ENCODE peak calls at places on chromosomes 4 and X, in eight cellular contexts. P, X, J, R, L, C, U and N are unnamed samples.

GRCh38 chrX:3527811-3528210 is 181.4 kb upstream of the MXRA5 start:
- DNase-seq in P (no peak), X (no peak), L (no peak), J (no peak), C (no peak), U (no peak), R (no peak), N (no peak)

GRCh38 chrX:71543316-71543715 is 10.4 kb downstream of the OGT start:
- DNase-seq in U (peak), L (peak), X (no peak), R (no peak), J (no peak), C (no peak), P (no peak), N (no peak)

GRCh38 chr4:7938513-7939376 is 916 bp downstream of the AFAP1 start:
- DNase-seq in P (no peak), C (no peak), L (peak), J (no peak), U (peak), X (no peak), R (peak), N (peak)

GRCh38 chr4:104394409-104394813 is 100.3 kb downstream of the CXXC4 start:
- DNase-seq in R (no peak), C (no peak), P (no peak), X (no peak), J (no peak), L (no peak), U (no peak), N (no peak)

GRCh38 chr4:25815586-25815985 is 47.2 kb downstream of the SEL1L3 start:
- DNase-seq in X (no peak), C (no peak), R (no peak), P (no peak), U (peak), J (no peak), L (no peak), N (no peak)

GRCh38 chrX:137194164-137194563 is 160.4 kb upstream of the GPR101 start:
- DNase-seq in R (no peak), P (no peak), L (peak), U (peak), J (peak), X (no peak), C (peak), N (no peak)

GRCh38 chr4:71287305-71287704 is 51.5 kb upstream of the SLC4A4 start:
- DNase-seq in L (no peak), U (no peak), J (no peak), X (no peak), C (no peak), P (no peak), R (no peak), N (no peak)

GRCh38 chr4:75953509-75953908 is 12.7 kb upstream of the NAAA start:
- DNase-seq in X (no peak), L (no peak), R (no peak), J (no peak), P (no peak), C (no peak), U (no peak), N (no peak)

GRCh38 chr4:85734446-85734845 is 259.5 kb downstream of the ARHGAP24 start:
- DNase-seq in P (no peak), U (no peak), L (no peak), R (no peak), X (no peak), C (no peak), J (peak), N (no peak)

GRCh38 chr4:94365304-94365703 is 22.7 kb upstream of the HPGDS start:
- DNase-seq in R (no peak), U (no peak), J (no peak), C (no peak), X (no peak), L (no peak), P (no peak), N (no peak)

GRCh38 chr4:81651500-81651899 is 179.8 kb upstream of the RASGEF1B start:
- DNase-seq in X (no peak), L (no peak), R (no peak), J (no peak), C (no peak), P (no peak), U (no peak), N (no peak)

GRCh38 chrX:72131317-72132294 is at the start of gene RTL5:
- DNase-seq in L (peak), J (peak), P (peak), C (peak), X (peak), U (peak), R (peak), N (peak)

GRCh38 chrX:131762802-131763234 is 218.9 kb downstream of the OR13H1 start:
- DNase-seq in U (no peak), L (peak), J (no peak), P (peak), C (no peak), X (no peak), R (no peak), N (no peak)

GRCh38 chrX:666762-667161 is 36.2 kb downstream of the SHOX start:
- DNase-seq in R (no peak), X (no peak), J (no peak), P (no peak), L (peak), U (no peak), C (no peak), N (no peak)

GRCh38 chrX:9662148-9662547 is 103.5 kb downstream of the GPR143 start:
- DNase-seq in U (no peak), L (no peak), X (no peak), J (no peak), C (no peak), R (no peak), P (no peak), N (no peak)

GRCh38 chrX:106177106-106177981 is 9.2 kb downstream of the PWWP3B start:
- DNase-seq in J (no peak), L (no peak), C (no peak), P (no peak), R (peak), X (no peak), U (peak), N (peak)

GRCh38 chrX:133685806-133686205 is 270.5 kb upstream of the GPC4 start:
- DNase-seq in J (no peak), L (no peak), U (no peak), C (no peak), R (no peak), P (no peak), X (no peak), N (no peak)

GRCh38 chr4:143202824-143203223 is 18.1 kb downstream of the USP38 start:
- DNase-seq in R (no peak), X (no peak), J (no peak), U (no peak), P (no peak), L (no peak), C (no peak), N (no peak)

GRCh38 chr4:96164814-96165351 is 325.0 kb downstream of the PDHA2 start:
- DNase-seq in L (no peak), X (no peak), J (no peak), P (no peak), C (no peak), R (no peak), U (no peak), N (no peak)
- TF ChIP-seq POLR2A in L (no peak), X (no peak), J (no peak), P (no peak), C (no peak), R (no peak), U (no peak), N (no peak)

GRCh38 chr4:127622923-127623754 is 9.6 kb upstream of the INTU start:
- DNase-seq in J (no peak), P (no peak), X (no peak), R (no peak), U (peak), L (peak), C (peak), N (no peak)
- TF ChIP-seq POLR2A in J (no peak), P (no peak), X (no peak), R (no peak), U (no peak), L (no peak), C (no peak), N (no peak)

DNA sequence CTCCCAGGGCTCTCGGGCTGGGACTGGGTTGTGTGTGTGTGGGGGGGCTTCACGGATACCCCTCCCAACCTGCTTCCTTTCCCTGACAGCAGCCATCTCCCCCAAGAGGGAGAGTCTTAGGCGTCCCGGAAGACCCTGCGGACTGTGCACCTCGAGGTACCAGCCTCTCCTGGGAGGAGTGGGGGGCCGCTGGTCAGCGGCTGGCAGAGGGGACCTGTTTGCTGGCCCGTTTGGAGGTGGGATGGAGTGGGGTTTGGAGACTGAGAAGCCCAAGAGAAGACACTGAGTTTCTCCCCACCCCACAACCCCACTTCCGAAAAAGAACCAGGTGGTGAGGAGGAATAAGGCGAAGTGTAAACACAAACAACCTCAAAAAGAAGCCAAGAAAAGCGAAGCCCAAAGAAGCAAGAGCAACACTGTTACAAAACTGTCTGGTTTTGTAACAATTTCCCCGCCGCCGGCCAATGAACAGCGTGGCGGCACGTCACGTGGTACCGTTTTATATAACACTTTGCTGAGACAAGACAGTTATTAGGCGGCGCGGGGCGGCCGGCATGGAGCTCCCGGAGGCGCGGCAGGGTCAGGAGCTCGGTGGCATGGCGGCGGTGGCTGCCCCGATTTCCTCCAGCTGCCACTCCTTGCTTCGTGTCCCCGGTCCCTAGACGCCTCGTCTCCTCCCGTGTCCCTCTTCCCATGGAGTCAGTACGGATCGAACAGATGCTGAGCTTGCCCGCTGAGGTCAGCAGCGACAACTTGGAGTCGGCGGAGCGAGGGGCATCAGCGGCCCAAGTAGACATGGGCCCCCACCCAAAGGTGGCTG is at the start of gene LONRF3:
- DNase-seq in R (peak), P (peak), L (peak), J (no peak), X (peak), U (peak), C (peak), N (peak)
- TF ChIP-seq POLR2A in R (no peak), P (no peak), L (peak), J (peak), X (peak), U (peak), C (no peak), N (peak)

DNA sequence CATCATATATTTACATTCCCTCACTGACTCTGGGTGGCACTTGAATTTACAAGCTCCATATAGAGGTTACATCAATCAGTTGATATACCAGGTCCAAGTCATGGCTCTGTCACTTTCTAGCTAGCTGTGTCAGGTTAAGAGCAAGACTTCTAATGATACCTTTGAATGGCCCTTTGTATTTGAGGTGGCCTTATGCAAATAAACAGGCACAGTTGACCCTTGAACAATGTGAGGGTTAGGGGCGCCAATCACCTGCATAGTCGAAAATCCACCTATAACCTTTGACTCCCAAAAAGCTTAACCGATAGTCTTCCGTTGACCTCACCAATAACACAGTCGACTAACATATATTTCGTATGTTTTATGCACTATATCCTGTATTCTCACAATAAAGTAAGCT is 1.3 kb upstream of the PTTG2 start:
- DNase-seq in P (no peak), C (no peak), J (no peak), L (no peak), X (no peak), U (no peak), R (no peak), N (no peak)
- TF ChIP-seq POLR2A in P (no peak), C (no peak), J (no peak), L (no peak), X (no peak), U (no peak), R (no peak), N (no peak)

GRCh38 chr4:34105311-34105710 is 2139.0 kb downstream of the ARAP2 start:
- DNase-seq in R (no peak), X (no peak), P (no peak), C (no peak), U (no peak), J (no peak), L (no peak), N (no peak)

GRCh38 chr4:34112573-34112972 is 2131.7 kb downstream of the ARAP2 start:
- DNase-seq in X (no peak), J (no peak), C (no peak), P (no peak), R (no peak), U (no peak), L (no peak), N (no peak)

DNA sequence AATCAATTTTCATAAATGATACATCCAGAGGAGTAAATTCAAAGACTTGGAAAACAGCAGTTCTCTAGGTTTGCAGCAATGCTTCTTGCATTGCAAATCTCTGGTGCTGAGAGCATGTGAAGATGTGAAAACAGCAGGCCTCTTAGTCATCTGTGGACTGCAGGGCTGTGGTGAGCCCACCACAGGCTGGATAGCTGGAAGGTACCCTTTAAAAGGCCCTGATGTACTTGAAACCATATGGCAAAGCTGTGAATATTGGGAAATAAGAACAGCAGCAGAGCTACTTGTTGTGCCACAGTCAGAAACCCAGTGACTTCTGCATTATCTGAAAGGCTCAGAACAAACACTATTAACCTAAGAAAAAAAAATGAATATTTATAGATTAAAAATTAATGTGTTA is 2135.9 kb downstream of the ARAP2 start:
- DNase-seq in U (no peak), C (no peak), L (no peak), P (no peak), R (no peak), J (no peak), X (no peak), N (no peak)
- TF ChIP-seq POLR2A in U (no peak), C (no peak), L (no peak), P (no peak), R (no peak), J (no peak), X (no peak), N (no peak)

DNA sequence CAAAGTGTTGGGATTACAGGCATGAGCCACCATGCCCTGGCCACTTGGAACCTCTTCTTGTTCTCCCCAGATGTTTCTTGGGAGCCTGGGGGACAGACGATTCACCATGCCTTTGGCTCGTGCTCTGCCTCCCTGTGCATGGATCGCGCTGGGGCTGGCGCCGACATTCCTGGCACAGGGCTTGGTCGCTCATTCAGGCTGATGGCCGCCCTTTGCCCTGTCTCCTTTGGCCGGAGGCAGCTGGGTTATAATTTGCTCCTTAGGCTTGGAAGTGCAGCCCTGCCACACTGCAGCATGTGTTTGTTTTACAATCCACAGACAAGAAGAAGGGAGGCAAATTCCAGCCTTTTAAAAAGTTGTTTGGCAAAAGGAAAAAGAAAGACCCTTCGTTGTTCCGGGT is 115.3 kb downstream of the AASDH start:
- DNase-seq in P (no peak), X (no peak), C (no peak), L (no peak), U (no peak), J (no peak), R (no peak), N (no peak)
- TF ChIP-seq POLR2A in P (no peak), X (no peak), C (no peak), L (no peak), U (no peak), J (no peak), R (no peak), N (no peak)